ENCODE peak calls at places on chromosomes 11 and 22, in ten cellular contexts. One of them, this sample, is unnamed.

GRCh38 chr11:120917536-120918239 is 106.2 kb upstream of the TBCEL start:
- DNase-seq in neural progenitor cell: no peak
- DNase-seq in heart right ventricle: no peak
- DNase-seq in transverse colon: no peak
- DNase-seq in H9: no peak
- DNase-seq in HCT116: no peak
- DNase-seq in psoas muscle: no peak
- DNase-seq in IMR-90: no peak
- DNase-seq in colonic mucosa: no peak
- DNase-seq in CD8-positive, alpha-beta T cell: no peak
- DNase-seq in this sample: no peak

GRCh38 chr11:2575611-2576051 is 124.2 kb downstream of the KCNQ1OT1 start:
- DNase-seq in neural progenitor cell: no peak
- DNase-seq in heart right ventricle: no peak
- DNase-seq in transverse colon: peak; percentile 39
- DNase-seq in H9: peak; percentile 18
- DNase-seq in HCT116: no peak
- DNase-seq in psoas muscle: no peak
- DNase-seq in IMR-90: no peak
- DNase-seq in colonic mucosa: peak; percentile 50
- DNase-seq in CD8-positive, alpha-beta T cell: no peak
- DNase-seq in this sample: peak; percentile 11

GRCh38 chr22:22907551-22908494 is 20.2 kb downstream of the IGLL5 start:
- DNase-seq in neural progenitor cell: no peak
- DNase-seq in heart right ventricle: no peak
- DNase-seq in transverse colon: no peak
- DNase-seq in H9: no peak
- DNase-seq in HCT116: no peak
- DNase-seq in psoas muscle: no peak
- DNase-seq in IMR-90: no peak
- DNase-seq in colonic mucosa: no peak
- DNase-seq in CD8-positive, alpha-beta T cell: no peak
- DNase-seq in this sample: no peak

GRCh38 chr11:8183136-8183535 is 14.3 kb upstream of the RIC3 start:
- DNase-seq in neural progenitor cell: no peak
- DNase-seq in heart right ventricle: no peak
- DNase-seq in transverse colon: no peak
- DNase-seq in H9: no peak
- DNase-seq in HCT116: no peak
- DNase-seq in psoas muscle: no peak
- DNase-seq in IMR-90: no peak
- DNase-seq in colonic mucosa: no peak
- DNase-seq in CD8-positive, alpha-beta T cell: no peak
- DNase-seq in this sample: no peak

GRCh38 chr22:25359601-25360261 is 140.3 kb downstream of the CRYBB2 start:
- DNase-seq in neural progenitor cell: no peak
- DNase-seq in heart right ventricle: no peak
- DNase-seq in transverse colon: no peak
- DNase-seq in H9: no peak
- DNase-seq in HCT116: no peak
- DNase-seq in psoas muscle: no peak
- DNase-seq in IMR-90: no peak
- DNase-seq in colonic mucosa: no peak
- DNase-seq in CD8-positive, alpha-beta T cell: no peak
- DNase-seq in this sample: no peak

GRCh38 chr11:110295487-110296225 is 758 bp downstream of the RDX start:
- DNase-seq in neural progenitor cell: peak; percentile 79
- DNase-seq in heart right ventricle: peak; percentile 38
- DNase-seq in transverse colon: peak; percentile 58
- DNase-seq in H9: peak; percentile 57
- DNase-seq in HCT116: no peak
- DNase-seq in psoas muscle: peak; percentile 54
- DNase-seq in IMR-90: peak; percentile 40
- DNase-seq in colonic mucosa: peak; percentile 48
- DNase-seq in CD8-positive, alpha-beta T cell: peak; percentile 13
- DNase-seq in this sample: peak; percentile 47

GRCh38 chr11:113370634-113371033 is 16.9 kb upstream of the ANKK1 start:
- DNase-seq in neural progenitor cell: no peak
- DNase-seq in heart right ventricle: no peak
- DNase-seq in transverse colon: no peak
- DNase-seq in H9: no peak
- DNase-seq in HCT116: no peak
- DNase-seq in psoas muscle: no peak
- DNase-seq in IMR-90: no peak
- DNase-seq in colonic mucosa: no peak
- DNase-seq in CD8-positive, alpha-beta T cell: no peak
- DNase-seq in this sample: no peak

GRCh38 chr11:126194121-126194543 is 17.3 kb downstream of the RPUSD4 start:
- DNase-seq in neural progenitor cell: peak; percentile 51
- DNase-seq in heart right ventricle: peak; percentile 36
- DNase-seq in transverse colon: peak; percentile 55
- DNase-seq in H9: no peak
- DNase-seq in HCT116: no peak
- DNase-seq in psoas muscle: no peak
- DNase-seq in IMR-90: peak; percentile 59
- DNase-seq in colonic mucosa: peak; percentile 46
- DNase-seq in CD8-positive, alpha-beta T cell: no peak
- DNase-seq in this sample: no peak

GRCh38 chr11:104534268-104534667 is 364.0 kb downstream of the CASP12 start:
- DNase-seq in neural progenitor cell: no peak
- DNase-seq in heart right ventricle: no peak
- DNase-seq in transverse colon: no peak
- DNase-seq in H9: no peak
- DNase-seq in HCT116: no peak
- DNase-seq in psoas muscle: no peak
- DNase-seq in IMR-90: peak; percentile 89
- DNase-seq in colonic mucosa: no peak
- DNase-seq in CD8-positive, alpha-beta T cell: no peak
- DNase-seq in this sample: no peak

GRCh38 chr11:75731095-75731494 is 13.5 kb downstream of the MOGAT2 start:
- DNase-seq in neural progenitor cell: no peak
- DNase-seq in heart right ventricle: no peak
- DNase-seq in transverse colon: no peak
- DNase-seq in H9: no peak
- DNase-seq in HCT116: no peak
- DNase-seq in psoas muscle: no peak
- DNase-seq in IMR-90: no peak
- DNase-seq in colonic mucosa: no peak
- DNase-seq in CD8-positive, alpha-beta T cell: no peak
- DNase-seq in this sample: no peak

GRCh38 chr11:36358436-36358835 is 62.3 kb downstream of the PRR5L start:
- DNase-seq in neural progenitor cell: no peak
- DNase-seq in heart right ventricle: no peak
- DNase-seq in transverse colon: no peak
- DNase-seq in H9: no peak
- DNase-seq in HCT116: no peak
- DNase-seq in psoas muscle: no peak
- DNase-seq in IMR-90: no peak
- DNase-seq in colonic mucosa: no peak
- DNase-seq in CD8-positive, alpha-beta T cell: no peak
- DNase-seq in this sample: no peak

GRCh38 chr11:12063251-12063650 is 47.1 kb upstream of the MICAL2 start:
- DNase-seq in neural progenitor cell: no peak
- DNase-seq in heart right ventricle: no peak
- DNase-seq in transverse colon: no peak
- DNase-seq in H9: no peak
- DNase-seq in HCT116: no peak
- DNase-seq in psoas muscle: no peak
- DNase-seq in IMR-90: no peak
- DNase-seq in colonic mucosa: no peak
- DNase-seq in CD8-positive, alpha-beta T cell: no peak
- DNase-seq in this sample: no peak

GRCh38 chr11:11279956-11280689 is 72.9 kb downstream of the CSNK2A3 start:
- DNase-seq in neural progenitor cell: no peak
- DNase-seq in heart right ventricle: no peak
- DNase-seq in transverse colon: no peak
- DNase-seq in H9: peak; percentile 53
- DNase-seq in HCT116: no peak
- DNase-seq in psoas muscle: no peak
- DNase-seq in IMR-90: peak; percentile 67
- DNase-seq in colonic mucosa: no peak
- DNase-seq in CD8-positive, alpha-beta T cell: no peak
- DNase-seq in this sample: no peak

GRCh38 chr22:46071451-46072029 is 78.8 kb upstream of the PPARA start:
- DNase-seq in neural progenitor cell: peak; percentile 74
- DNase-seq in heart right ventricle: peak; percentile 97
- DNase-seq in transverse colon: peak; percentile 89
- DNase-seq in H9: peak; percentile 57
- DNase-seq in HCT116: peak; percentile 80
- DNase-seq in psoas muscle: peak; percentile 93
- DNase-seq in IMR-90: peak; percentile 90
- DNase-seq in colonic mucosa: peak; percentile 94
- DNase-seq in CD8-positive, alpha-beta T cell: no peak
- DNase-seq in this sample: peak; percentile 94

GRCh38 chr11:135075740-135076139 is 663.7 kb upstream of the B3GAT1 start:
- DNase-seq in neural progenitor cell: peak; percentile 52
- DNase-seq in heart right ventricle: no peak
- DNase-seq in transverse colon: peak; percentile 32
- DNase-seq in H9: peak; percentile 89
- DNase-seq in HCT116: peak; percentile 71
- DNase-seq in psoas muscle: peak; percentile 48
- DNase-seq in IMR-90: peak; percentile 5
- DNase-seq in colonic mucosa: peak; percentile 53
- DNase-seq in CD8-positive, alpha-beta T cell: peak; percentile 9
- DNase-seq in this sample: peak; percentile 76

GRCh38 chr22:46372686-46373085 is 37.2 kb downstream of the TRMU start:
- DNase-seq in neural progenitor cell: no peak
- DNase-seq in heart right ventricle: no peak
- DNase-seq in transverse colon: no peak
- DNase-seq in H9: no peak
- DNase-seq in HCT116: no peak
- DNase-seq in psoas muscle: no peak
- DNase-seq in IMR-90: no peak
- DNase-seq in colonic mucosa: no peak
- DNase-seq in CD8-positive, alpha-beta T cell: no peak
- DNase-seq in this sample: no peak

GRCh38 chr22:44147036-44147645 is 33.6 kb upstream of the PARVG start:
- DNase-seq in neural progenitor cell: no peak
- DNase-seq in heart right ventricle: no peak
- DNase-seq in transverse colon: no peak
- DNase-seq in H9: no peak
- DNase-seq in HCT116: no peak
- DNase-seq in psoas muscle: no peak
- DNase-seq in IMR-90: no peak
- DNase-seq in colonic mucosa: no peak
- DNase-seq in CD8-positive, alpha-beta T cell: no peak
- DNase-seq in this sample: no peak

GRCh38 chr11:68929706-68930605 is 26.3 kb downstream of the IGHMBP2 start:
- DNase-seq in neural progenitor cell: no peak
- DNase-seq in heart right ventricle: no peak
- DNase-seq in transverse colon: no peak
- DNase-seq in H9: no peak
- DNase-seq in HCT116: no peak
- DNase-seq in psoas muscle: no peak
- DNase-seq in IMR-90: no peak
- DNase-seq in colonic mucosa: no peak
- DNase-seq in CD8-positive, alpha-beta T cell: no peak
- DNase-seq in this sample: no peak
- H3K4me1 ChIP-seq in neural progenitor cell: no peaks in the 10 kb centered on the region
- H3K4me1 ChIP-seq in heart right ventricle: peaks cover 20% of the 10 kb centered on the region
- H3K4me1 ChIP-seq in transverse colon: peaks cover 18% of the 10 kb centered on the region
- H3K4me1 ChIP-seq in H9: no peaks in the 10 kb centered on the region
- H3K4me1 ChIP-seq in HCT116: no peaks in the 10 kb centered on the region
- H3K4me1 ChIP-seq in psoas muscle: peaks cover 9% of the 10 kb centered on the region
- H3K4me1 ChIP-seq in IMR-90: no peaks in the 10 kb centered on the region
- H3K4me1 ChIP-seq in colonic mucosa: no peaks in the 10 kb centered on the region
- H3K4me1 ChIP-seq in CD8-positive, alpha-beta T cell: no peaks in the 10 kb centered on the region
- H3K4me1 ChIP-seq in this sample: peaks cover 30% of the 10 kb centered on the region

GRCh38 chr11:6473481-6474422 is at the start of gene TRIM3:
- DNase-seq in neural progenitor cell: peak; percentile 97
- DNase-seq in heart right ventricle: peak; percentile 95
- DNase-seq in transverse colon: peak; percentile 96
- DNase-seq in H9: peak; percentile 94
- DNase-seq in HCT116: peak; percentile 60
- DNase-seq in psoas muscle: peak; percentile 96
- DNase-seq in IMR-90: peak; percentile 80
- DNase-seq in colonic mucosa: peak; percentile 96
- DNase-seq in CD8-positive, alpha-beta T cell: peak; percentile 61
- DNase-seq in this sample: peak; percentile 96
- TF ChIP-seq CTCF in neural progenitor cell: peak; percentile 49
- TF ChIP-seq CTCF in heart right ventricle: no peak
- TF ChIP-seq CTCF in transverse colon: peak; percentile 9
- TF ChIP-seq CTCF in H9: peak; percentile 43
- TF ChIP-seq CTCF in HCT116: peak; percentile 32
- TF ChIP-seq CTCF in psoas muscle: no peak
- TF ChIP-seq CTCF in IMR-90: peak; percentile 47
- TF ChIP-seq CTCF in colonic mucosa: no peak
- TF ChIP-seq CTCF in CD8-positive, alpha-beta T cell: no peak
- TF ChIP-seq CTCF in this sample: no peak

GRCh38 chr11:125069008-125069407 is 5.9 kb downstream of the SLC37A2 start:
- DNase-seq in neural progenitor cell: no peak
- DNase-seq in heart right ventricle: no peak
- DNase-seq in transverse colon: no peak
- DNase-seq in H9: no peak
- DNase-seq in HCT116: no peak
- DNase-seq in psoas muscle: no peak
- DNase-seq in IMR-90: peak; percentile 22
- DNase-seq in colonic mucosa: no peak
- DNase-seq in CD8-positive, alpha-beta T cell: no peak
- DNase-seq in this sample: no peak
- H3K4me1 ChIP-seq in neural progenitor cell: peaks cover 9% of the 10 kb centered on the region
- H3K4me1 ChIP-seq in heart right ventricle: no peaks in the 10 kb centered on the region
- H3K4me1 ChIP-seq in transverse colon: peaks cover 11% of the 10 kb centered on the region
- H3K4me1 ChIP-seq in H9: no peaks in the 10 kb centered on the region
- H3K4me1 ChIP-seq in HCT116: peaks cover 20% of the 10 kb centered on the region
- H3K4me1 ChIP-seq in psoas muscle: peaks cover under 1% of the 10 kb centered on the region
- H3K4me1 ChIP-seq in IMR-90: peaks cover 15% of the 10 kb centered on the region
- H3K4me1 ChIP-seq in colonic mucosa: no peaks in the 10 kb centered on the region
- H3K4me1 ChIP-seq in CD8-positive, alpha-beta T cell: peaks cover under 1% of the 10 kb centered on the region
- H3K4me1 ChIP-seq in this sample: peaks cover under 1% of the 10 kb centered on the region

GRCh38 chr11:129408865-129409444 is 33.3 kb downstream of the BARX2 start:
- DNase-seq in neural progenitor cell: no peak
- DNase-seq in heart right ventricle: no peak
- DNase-seq in transverse colon: no peak
- DNase-seq in H9: no peak
- DNase-seq in HCT116: no peak
- DNase-seq in psoas muscle: no peak
- DNase-seq in IMR-90: no peak
- DNase-seq in colonic mucosa: no peak
- DNase-seq in CD8-positive, alpha-beta T cell: no peak
- DNase-seq in this sample: no peak

GRCh38 chr11:129412501-129412900 is 36.9 kb downstream of the BARX2 start:
- DNase-seq in neural progenitor cell: no peak
- DNase-seq in heart right ventricle: no peak
- DNase-seq in transverse colon: peak; percentile 36
- DNase-seq in H9: no peak
- DNase-seq in HCT116: no peak
- DNase-seq in psoas muscle: no peak
- DNase-seq in IMR-90: no peak
- DNase-seq in colonic mucosa: peak; percentile 61
- DNase-seq in CD8-positive, alpha-beta T cell: no peak
- DNase-seq in this sample: no peak

GRCh38 chr11:129416080-129416820 is 40.6 kb downstream of the BARX2 start:
- DNase-seq in neural progenitor cell: no peak
- DNase-seq in heart right ventricle: no peak
- DNase-seq in transverse colon: peak; percentile 19
- DNase-seq in H9: no peak
- DNase-seq in HCT116: no peak
- DNase-seq in psoas muscle: no peak
- DNase-seq in IMR-90: no peak
- DNase-seq in colonic mucosa: peak; percentile 69
- DNase-seq in CD8-positive, alpha-beta T cell: no peak
- DNase-seq in this sample: no peak

GRCh38 chr11:129414144-129414876 is 38.7 kb downstream of the BARX2 start:
- DNase-seq in neural progenitor cell: no peak
- DNase-seq in heart right ventricle: no peak
- DNase-seq in transverse colon: no peak
- DNase-seq in H9: no peak
- DNase-seq in HCT116: no peak
- DNase-seq in psoas muscle: no peak
- DNase-seq in IMR-90: no peak
- DNase-seq in colonic mucosa: no peak
- DNase-seq in CD8-positive, alpha-beta T cell: no peak
- DNase-seq in this sample: no peak

GRCh38 chr11:129410561-129410960 is 34.9 kb downstream of the BARX2 start:
- DNase-seq in neural progenitor cell: no peak
- DNase-seq in heart right ventricle: no peak
- DNase-seq in transverse colon: no peak
- DNase-seq in H9: no peak
- DNase-seq in HCT116: no peak
- DNase-seq in psoas muscle: no peak
- DNase-seq in IMR-90: no peak
- DNase-seq in colonic mucosa: no peak
- DNase-seq in CD8-positive, alpha-beta T cell: no peak
- DNase-seq in this sample: no peak
- TF ChIP-seq CTCF in neural progenitor cell: no peak
- TF ChIP-seq CTCF in heart right ventricle: no peak
- TF ChIP-seq CTCF in transverse colon: no peak
- TF ChIP-seq CTCF in H9: peak; percentile 11
- TF ChIP-seq CTCF in HCT116: no peak
- TF ChIP-seq CTCF in psoas muscle: no peak
- TF ChIP-seq CTCF in IMR-90: no peak
- TF ChIP-seq CTCF in colonic mucosa: no peak
- TF ChIP-seq CTCF in CD8-positive, alpha-beta T cell: no peak
- TF ChIP-seq CTCF in this sample: no peak

This sample was measured in left ventricle myocardium inferior.